ENCODE peak calls at places on chromosomes 6 and 20, in eight cellular contexts. N is AG04449, F is coronary artery, G is cardiac septum, S is tibial nerve, J is RPMI8226, K is AG08396, T is amygdala. R is an unnamed sample.

GRCh38 chr20:36624068-36624813 is 18.7 kb downstream of the RAB5IF start:
- DNase-seq in N (no peak), F (no peak), G (no peak), S (no peak), J (no peak), K (no peak), T (no peak), R (no peak)

GRCh38 chr6:155373276-155373675 is 59.0 kb upstream of the TFB1M start:
- DNase-seq in N (no peak), F (no peak), G (no peak), S (no peak), J (no peak), K (no peak), T (no peak), R (no peak)

GRCh38 chr6:5645275-5645674 is 361.4 kb downstream of the NRN1 start:
- DNase-seq in N (no peak), F (no peak), G (no peak), S (no peak), J (no peak), K (no peak), T (no peak), R (no peak)

GRCh38 chr6:106975699-106976032 is 1.1 kb upstream of the CD24 start:
- DNase-seq in N (no peak), F (no peak), G (no peak), S (no peak), J (no peak), K (no peak), T (no peak), R (no peak)

GRCh38 chr20:57047281-57048026 is 219.0 kb downstream of the BMP7 start:
- DNase-seq in N (no peak), F (no peak), G (no peak), S (no peak), J (peak), K (no peak), T (no peak), R (no peak)

GRCh38 chr6:125658759-125659431 is 90.5 kb upstream of the HEY2 start:
- DNase-seq in N (peak), F (no peak), G (no peak), S (no peak), J (no peak), K (no peak), T (no peak), R (no peak)

GRCh38 chr20:35344354-35344837 is 52.2 kb upstream of the FAM83C start:
- DNase-seq in N (peak), F (no peak), G (no peak), S (no peak), J (no peak), K (peak), T (no peak), R (no peak)

GRCh38 chr6:12313992-12314589 is 23.9 kb downstream of the EDN1 start:
- DNase-seq in N (no peak), F (no peak), G (no peak), S (no peak), J (no peak), K (no peak), T (no peak), R (no peak)

GRCh38 chr20:61503106-61503505 is 251.0 kb downstream of the CDH4 start:
- DNase-seq in N (no peak), F (no peak), G (no peak), S (no peak), J (no peak), K (no peak), T (no peak), R (no peak)

GRCh38 chr20:50554694-50555579 is 44.8 kb downstream of the PTPN1 start:
- DNase-seq in N (no peak), F (no peak), G (no peak), S (no peak), J (no peak), K (no peak), T (no peak), R (no peak)

GRCh38 chr6:22737331-22737730 is 168.0 kb downstream of the HDGFL1 start:
- DNase-seq in N (peak), F (no peak), G (no peak), S (peak), J (peak), K (peak), T (peak), R (no peak)

GRCh38 chr6:131460603-131460995 is 112.4 kb upstream of the ARG1 start:
- DNase-seq in N (no peak), F (no peak), G (no peak), S (no peak), J (no peak), K (no peak), T (no peak), R (no peak)

GRCh38 chr20:38872491-38873049 is 53.6 kb upstream of the FAM83D start:
- DNase-seq in N (no peak), F (no peak), G (no peak), S (no peak), J (peak), K (no peak), T (no peak), R (no peak)

GRCh38 chr6:112286010-112286409 is 31.6 kb upstream of the LAMA4 start:
- DNase-seq in N (no peak), F (no peak), G (no peak), S (no peak), J (no peak), K (no peak), T (no peak), R (no peak)

GRCh38 chr6:149266659-149267058 is 50.9 kb upstream of the TAB2 start:
- DNase-seq in N (no peak), F (no peak), G (no peak), S (no peak), J (peak), K (no peak), T (no peak), R (peak)

GRCh38 chr20:45405566-45406259 is 2.4 kb upstream of the DBNDD2 start:
- DNase-seq in N (no peak), F (peak), G (no peak), S (no peak), J (no peak), K (peak), T (no peak), R (peak)

GRCh38 chr6:1190361-1190760 is 121.5 kb upstream of the FOXQ1 start:
- DNase-seq in N (peak), F (no peak), G (no peak), S (no peak), J (no peak), K (peak), T (no peak), R (no peak)

GRCh38 chr6:110178626-110179405 is 654 bp downstream of the WASF1 start:
- DNase-seq in N (no peak), F (peak), G (peak), S (peak), J (peak), K (peak), T (peak), R (peak)

GRCh38 chr20:58040447-58041290 is 187.8 kb downstream of the ANKRD60 start:
- DNase-seq in N (no peak), F (no peak), G (no peak), S (no peak), J (no peak), K (no peak), T (no peak), R (no peak)

GRCh38 chr6:128464790-128465189 is 55.6 kb downstream of the PTPRK start:
- DNase-seq in N (no peak), F (no peak), G (no peak), S (no peak), J (no peak), K (no peak), T (no peak), R (no peak)

GRCh38 chr20:52972190-52972937 is at the start of gene TSHZ2:
- DNase-seq in N (no peak), F (no peak), G (no peak), S (peak), J (no peak), K (peak), T (no peak), R (no peak)

GRCh38 chr20:44686934-44687333 is 28.2 kb upstream of the CCN5 start:
- DNase-seq in N (no peak), F (no peak), G (no peak), S (no peak), J (no peak), K (no peak), T (no peak), R (no peak)